ENCODE peak calls at places on chromosomes 11 and 22, in seven cellular contexts. J is sigmoid colon, N is lower lobe of right lung, W is Peyer's patch, A is Karpas-422, E is neural progenitor cell, V is cardiac muscle cell. F is an unnamed sample.

GRCh38 chr22:32996702-32997101 is 61.5 kb downstream of the SYN3 start:
- DNase-seq in J (peak; percentile 88), N (peak; percentile 85), W (no peak), A (no peak), E (no peak), V (no peak), F (peak; percentile 85)

GRCh38 chr11:66369073-66369894 is 2.3 kb downstream of the SLC29A2 start:
- DNase-seq in J (no peak), N (no peak), W (no peak), A (no peak), E (no peak), V (no peak), F (no peak)

GRCh38 chr11:109914809-109915653 is 178.2 kb upstream of the ZC3H12C start:
- DNase-seq in J (no peak), N (no peak), W (no peak), A (no peak), E (no peak), V (no peak), F (no peak)

GRCh38 chr22:24236656-24237055 is 8.2 kb downstream of the GGT5 start:
- DNase-seq in J (no peak), N (no peak), W (no peak), A (no peak), E (no peak), V (no peak), F (no peak)

GRCh38 chr11:6326980-6327379 is 6.7 kb upstream of the CAVIN3 start:
- DNase-seq in J (no peak), N (no peak), W (no peak), A (no peak), E (no peak), V (no peak), F (no peak)

GRCh38 chr22:38202437-38203089 is 769 bp downstream of the MAFF start:
- DNase-seq in J (peak; percentile 97), N (peak; percentile 92), W (peak; percentile 88), A (peak; percentile 80), E (peak; percentile 81), V (peak; percentile 78), F (peak; percentile 97)

GRCh38 chr22:35703861-35704584 is 13.6 kb upstream of the APOL5 start:
- DNase-seq in J (no peak), N (no peak), W (no peak), A (no peak), E (no peak), V (no peak), F (no peak)

GRCh38 chr11:128653828-128654231 is 40.0 kb upstream of the FLI1 start:
- DNase-seq in J (peak; percentile 74), N (peak; percentile 79), W (no peak), A (no peak), E (peak; percentile 42), V (no peak), F (peak; percentile 46)

GRCh38 chr11:111307472-111308108 is 9.2 kb downstream of the POU2AF3 start:
- DNase-seq in J (no peak), N (no peak), W (no peak), A (peak; percentile 68), E (no peak), V (no peak), F (no peak)

GRCh38 chr11:93528252-93528651 is 14.9 kb downstream of the SMCO4 start:
- DNase-seq in J (no peak), N (no peak), W (no peak), A (no peak), E (no peak), V (no peak), F (peak; percentile 31)

DNA sequence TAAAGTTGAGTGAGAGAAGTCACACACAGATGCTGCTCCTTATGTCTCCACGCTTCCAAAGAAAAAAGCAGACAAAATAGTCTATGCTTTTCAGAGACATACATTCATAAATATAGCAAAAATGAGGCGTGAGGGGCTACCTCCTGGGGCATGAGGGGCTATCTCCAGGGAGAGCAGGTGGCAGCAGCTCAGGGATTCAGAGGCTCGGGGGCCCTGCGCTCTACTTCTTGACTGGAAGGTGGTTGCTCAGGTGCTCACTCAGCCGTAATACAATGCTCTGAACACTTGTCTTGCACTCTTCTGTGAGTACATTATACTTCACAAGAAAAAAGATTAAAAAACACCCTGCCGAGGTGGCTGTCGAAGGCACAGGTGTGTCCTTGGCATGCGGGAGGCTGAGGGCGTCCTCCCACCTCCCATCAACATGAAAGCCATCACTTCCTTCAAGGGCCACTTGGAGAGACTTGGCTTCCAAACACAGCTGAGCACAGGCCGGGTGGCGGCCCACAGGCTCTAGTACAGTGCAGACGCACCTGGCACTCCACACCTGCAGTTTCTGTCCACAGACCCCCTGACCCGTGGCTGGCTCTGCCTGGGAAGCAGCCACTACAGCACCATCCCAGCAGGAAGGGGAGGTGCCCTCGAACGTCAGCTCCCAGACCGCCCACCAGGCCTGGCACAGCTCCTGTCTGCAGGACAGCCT is 37.0 kb downstream of the GNB1L start:
- DNase-seq in J (no peak), N (peak; percentile 74), W (no peak), A (no peak), E (no peak), V (no peak), F (no peak)
- H3K4me1 ChIP-seq in J (no peaks in the 10 kb centered on the region), N (peaks cover 13% of the 10 kb centered on the region), W (no peaks in the 10 kb centered on the region), A (no peaks in the 10 kb centered on the region), E (no peaks in the 10 kb centered on the region), V (no peaks in the 10 kb centered on the region), F (no peaks in the 10 kb centered on the region)

DNA sequence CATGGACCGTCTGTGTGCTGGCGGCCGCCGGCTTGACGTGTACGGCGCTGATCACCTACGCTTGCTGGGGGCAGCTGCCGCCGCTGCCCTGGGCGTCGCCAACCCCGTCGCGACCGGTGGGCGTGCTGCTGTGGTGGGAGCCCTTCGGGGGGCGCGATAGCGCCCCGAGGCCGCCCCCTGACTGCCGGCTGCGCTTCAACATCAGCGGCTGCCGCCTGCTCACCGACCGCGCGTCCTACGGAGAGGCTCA is 786 bp downstream of the FUT4 start:
- DNase-seq in J (no peak), N (peak; percentile 60), W (no peak), A (no peak), E (no peak), V (no peak), F (no peak)
- H3K4me3 ChIP-seq in J (peak overlapping the region; percentile 72), N (peak overlapping the region; percentile 73), W (peak overlapping the region; percentile 75), A (no peak overlapping the region), E (peak overlapping the region; percentile 52), V (peak overlapping the region; percentile 27), F (peak overlapping the region; percentile 70)

DNA sequence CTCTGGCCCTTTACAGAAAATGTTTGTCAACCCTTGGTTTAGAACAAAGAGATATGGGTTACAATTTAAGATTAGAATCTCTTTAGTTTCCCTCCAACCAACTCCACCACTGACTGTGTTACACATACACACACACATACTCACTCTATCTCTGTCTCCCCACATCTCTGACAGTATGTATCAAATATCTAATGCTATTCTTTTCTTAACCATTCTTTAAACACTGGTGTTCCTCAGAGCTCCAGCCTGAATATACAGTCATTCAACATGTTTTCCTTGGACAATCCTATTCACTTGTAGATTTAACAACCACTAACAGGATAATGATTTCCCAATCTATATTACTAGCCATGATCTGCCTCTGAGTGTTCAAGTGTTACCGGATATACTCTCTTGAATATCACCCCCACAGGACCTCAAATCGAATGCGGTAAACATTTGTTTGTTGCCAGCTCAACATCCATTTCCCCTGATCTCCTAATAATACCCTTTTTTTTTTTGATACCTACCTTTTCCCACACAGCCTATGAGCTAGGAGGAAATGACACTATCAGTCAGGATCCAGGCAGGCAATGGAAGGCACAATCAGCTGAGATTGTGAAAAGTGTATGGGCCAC is 6.1 kb downstream of the MPZL3 start:
- DNase-seq in J (no peak), N (no peak), W (no peak), A (no peak), E (no peak), V (no peak), F (no peak)
- H3K4me1 ChIP-seq in J (no peaks in the 10 kb centered on the region), N (peaks cover 35% of the 10 kb centered on the region), W (peaks cover 3% of the 10 kb centered on the region), A (peaks cover 14% of the 10 kb centered on the region), E (no peaks in the 10 kb centered on the region), V (no peaks in the 10 kb centered on the region), F (peaks cover 2% of the 10 kb centered on the region)

DNA sequence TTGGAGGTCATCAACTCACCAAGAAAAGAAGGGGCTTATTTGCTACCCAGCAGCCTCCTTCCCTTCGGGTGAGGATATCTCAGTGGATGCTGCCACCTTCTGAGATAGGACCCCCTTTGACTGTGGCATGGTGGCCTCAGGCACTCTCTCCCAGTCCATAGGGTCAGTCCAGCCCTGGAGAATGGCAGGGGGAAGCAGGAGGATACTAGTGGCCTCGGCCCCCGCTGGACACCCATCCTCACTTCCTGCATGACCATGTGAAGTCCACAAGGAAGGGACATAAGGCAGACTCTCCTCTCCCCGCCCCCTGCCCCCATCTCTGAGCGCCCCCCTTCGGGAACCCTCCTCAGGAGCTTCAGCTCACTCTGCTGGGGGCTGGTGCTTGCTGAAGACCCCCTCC is 24.4 kb downstream of the TPBGL start:
- DNase-seq in J (peak; percentile 58), N (peak; percentile 38), W (no peak), A (no peak), E (no peak), V (no peak), F (no peak)
- H3K4me3 ChIP-seq in J (no peak overlapping the region), N (no peak overlapping the region), W (no peak overlapping the region), A (no peak overlapping the region), E (no peak overlapping the region), V (no peak overlapping the region), F (no peak overlapping the region)